ENCODE peak calls at places on chromosomes 7 and 10, in seven cellular contexts. One of them, this sample, is unnamed.

GRCh38 chr10:970311-971149 is 17.7 kb upstream of the GTPBP4 start:
- DNase-seq in GM23248: peak; percentile 66
- DNase-seq in HCT116: no peak
- DNase-seq in OCI-LY7: no peak
- DNase-seq in H1: no peak
- DNase-seq in Karpas-422: no peak
- DNase-seq in fibroblast of lung: peak; percentile 28
- DNase-seq in this sample: no peak

GRCh38 chr10:16853201-16853600 is 36.0 kb upstream of the RSU1 start:
- DNase-seq in GM23248: peak; percentile 47
- DNase-seq in HCT116: peak; percentile 15
- DNase-seq in OCI-LY7: no peak
- DNase-seq in H1: no peak
- DNase-seq in Karpas-422: no peak
- DNase-seq in fibroblast of lung: peak; percentile 79
- DNase-seq in this sample: no peak

GRCh38 chr10:1933215-1933614 is 195.9 kb upstream of the ADARB2 start:
- DNase-seq in GM23248: no peak
- DNase-seq in HCT116: no peak
- DNase-seq in OCI-LY7: no peak
- DNase-seq in H1: no peak
- DNase-seq in Karpas-422: no peak
- DNase-seq in fibroblast of lung: no peak
- DNase-seq in this sample: no peak

GRCh38 chr7:2037301-2037804 is 195.4 kb downstream of the MAD1L1 start:
- DNase-seq in GM23248: no peak
- DNase-seq in HCT116: no peak
- DNase-seq in OCI-LY7: no peak
- DNase-seq in H1: no peak
- DNase-seq in Karpas-422: no peak
- DNase-seq in fibroblast of lung: no peak
- DNase-seq in this sample: no peak

GRCh38 chr10:36066850-36067249 is 424.8 kb upstream of the FZD8 start:
- DNase-seq in GM23248: no peak
- DNase-seq in HCT116: no peak
- DNase-seq in OCI-LY7: peak; percentile 2
- DNase-seq in H1: no peak
- DNase-seq in Karpas-422: no peak
- DNase-seq in fibroblast of lung: no peak
- DNase-seq in this sample: no peak

GRCh38 chr10:132371641-132372081 is 25.3 kb upstream of the PWWP2B start:
- DNase-seq in GM23248: peak; percentile 20
- DNase-seq in HCT116: peak; percentile 15
- DNase-seq in OCI-LY7: peak; percentile 28
- DNase-seq in H1: peak; percentile 66
- DNase-seq in Karpas-422: peak; percentile 74
- DNase-seq in fibroblast of lung: no peak
- DNase-seq in this sample: no peak

GRCh38 chr7:2273866-2274265 is 31.8 kb downstream of the NUDT1 start:
- DNase-seq in GM23248: no peak
- DNase-seq in HCT116: no peak
- DNase-seq in OCI-LY7: no peak
- DNase-seq in H1: no peak
- DNase-seq in Karpas-422: no peak
- DNase-seq in fibroblast of lung: no peak
- DNase-seq in this sample: no peak

GRCh38 chr7:135920478-135920877 is 56.7 kb downstream of the MTPN start:
- DNase-seq in GM23248: no peak
- DNase-seq in HCT116: no peak
- DNase-seq in OCI-LY7: no peak
- DNase-seq in H1: no peak
- DNase-seq in Karpas-422: no peak
- DNase-seq in fibroblast of lung: no peak
- DNase-seq in this sample: no peak

GRCh38 chr10:17506390-17506789 is 52.0 kb upstream of the ST8SIA6 start:
- DNase-seq in GM23248: no peak
- DNase-seq in HCT116: no peak
- DNase-seq in OCI-LY7: no peak
- DNase-seq in H1: no peak
- DNase-seq in Karpas-422: no peak
- DNase-seq in fibroblast of lung: no peak
- DNase-seq in this sample: no peak

GRCh38 chr10:75404335-75405200 is 3.0 kb upstream of the ZNF503 start:
- DNase-seq in GM23248: no peak
- DNase-seq in HCT116: no peak
- DNase-seq in OCI-LY7: no peak
- DNase-seq in H1: peak; percentile 65
- DNase-seq in Karpas-422: no peak
- DNase-seq in fibroblast of lung: no peak
- DNase-seq in this sample: no peak

GRCh38 chr7:40147371-40148246 is 12.8 kb downstream of the SUGCT start:
- DNase-seq in GM23248: no peak
- DNase-seq in HCT116: no peak
- DNase-seq in OCI-LY7: no peak
- DNase-seq in H1: peak; percentile 64
- DNase-seq in Karpas-422: peak; percentile 26
- DNase-seq in fibroblast of lung: no peak
- DNase-seq in this sample: no peak

GRCh38 chr7:81074406-81074805 is 155.6 kb upstream of the SEMA3C start:
- DNase-seq in GM23248: no peak
- DNase-seq in HCT116: no peak
- DNase-seq in OCI-LY7: no peak
- DNase-seq in H1: no peak
- DNase-seq in Karpas-422: no peak
- DNase-seq in fibroblast of lung: no peak
- DNase-seq in this sample: no peak
- H2AFZ ChIP-seq in GM23248: no peak overlapping the region
- H2AFZ ChIP-seq in HCT116: peak overlapping the region; percentile 59
- H2AFZ ChIP-seq in OCI-LY7: no peak overlapping the region
- H2AFZ ChIP-seq in H1: no peak overlapping the region
- H2AFZ ChIP-seq in Karpas-422: no peak overlapping the region
- H2AFZ ChIP-seq in fibroblast of lung: no peak overlapping the region
- H2AFZ ChIP-seq in this sample: no peak overlapping the region

DNA sequence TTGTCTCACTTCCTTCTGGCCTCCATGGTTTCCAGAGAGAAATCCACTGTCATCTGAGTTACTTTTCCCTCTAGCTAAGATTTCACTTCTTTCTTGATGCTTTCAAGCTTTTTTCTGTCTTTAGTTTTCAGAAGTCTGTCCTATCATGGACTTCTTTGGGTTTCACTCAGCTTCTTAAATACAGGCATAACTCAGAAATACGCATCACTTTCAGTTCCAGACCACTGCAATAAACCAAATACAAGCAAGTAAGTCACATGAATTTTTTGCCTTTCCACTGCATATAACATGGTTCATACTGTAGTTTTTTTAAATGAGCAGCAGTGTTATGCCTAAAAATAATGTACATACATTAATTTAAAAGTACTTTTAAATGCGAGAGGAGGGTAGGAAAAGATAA is 48.7 kb downstream of the STK17A start:
- DNase-seq in GM23248: no peak
- DNase-seq in HCT116: no peak
- DNase-seq in OCI-LY7: no peak
- DNase-seq in H1: no peak
- DNase-seq in Karpas-422: no peak
- DNase-seq in fibroblast of lung: no peak
- DNase-seq in this sample: no peak
- H2AFZ ChIP-seq in GM23248: no peak overlapping the region
- H2AFZ ChIP-seq in HCT116: no peak overlapping the region
- H2AFZ ChIP-seq in OCI-LY7: no peak overlapping the region
- H2AFZ ChIP-seq in H1: no peak overlapping the region
- H2AFZ ChIP-seq in Karpas-422: no peak overlapping the region
- H2AFZ ChIP-seq in fibroblast of lung: no peak overlapping the region
- H2AFZ ChIP-seq in this sample: no peak overlapping the region

GRCh38 chr10:114458955-114459354 is 54.7 kb upstream of the AFAP1L2 start:
- DNase-seq in GM23248: peak; percentile 24
- DNase-seq in HCT116: peak; percentile 33
- DNase-seq in OCI-LY7: peak; percentile 24
- DNase-seq in H1: peak; percentile 82
- DNase-seq in Karpas-422: peak; percentile 63
- DNase-seq in fibroblast of lung: peak; percentile 42
- DNase-seq in this sample: no peak
- H2AFZ ChIP-seq in GM23248: no peak overlapping the region
- H2AFZ ChIP-seq in HCT116: no peak overlapping the region
- H2AFZ ChIP-seq in OCI-LY7: no peak overlapping the region
- H2AFZ ChIP-seq in H1: no peak overlapping the region
- H2AFZ ChIP-seq in Karpas-422: no peak overlapping the region
- H2AFZ ChIP-seq in fibroblast of lung: no peak overlapping the region
- H2AFZ ChIP-seq in this sample: no peak overlapping the region

GRCh38 chr10:43878386-43878785 is 229.7 kb upstream of the ZNF32 start:
- DNase-seq in GM23248: peak; percentile 83
- DNase-seq in HCT116: no peak
- DNase-seq in OCI-LY7: no peak
- DNase-seq in H1: peak; percentile 19
- DNase-seq in Karpas-422: no peak
- DNase-seq in fibroblast of lung: no peak
- DNase-seq in this sample: no peak
- H2AFZ ChIP-seq in GM23248: peak overlapping the region; percentile 70
- H2AFZ ChIP-seq in HCT116: no peak overlapping the region
- H2AFZ ChIP-seq in OCI-LY7: no peak overlapping the region
- H2AFZ ChIP-seq in H1: no peak overlapping the region
- H2AFZ ChIP-seq in Karpas-422: no peak overlapping the region
- H2AFZ ChIP-seq in fibroblast of lung: peak overlapping the region; percentile 63
- H2AFZ ChIP-seq in this sample: no peak overlapping the region

GRCh38 chr10:68212721-68213352 is 19.1 kb downstream of the ATOH7 start:
- DNase-seq in GM23248: peak; percentile 61
- DNase-seq in HCT116: no peak
- DNase-seq in OCI-LY7: peak; percentile 67
- DNase-seq in H1: no peak
- DNase-seq in Karpas-422: peak; percentile 67
- DNase-seq in fibroblast of lung: peak; percentile 69
- DNase-seq in this sample: no peak

GRCh38 chr10:68208424-68209042 is 23.4 kb downstream of the ATOH7 start:
- DNase-seq in GM23248: peak; percentile 81
- DNase-seq in HCT116: peak; percentile 81
- DNase-seq in OCI-LY7: peak; percentile 70
- DNase-seq in H1: peak; percentile 79
- DNase-seq in Karpas-422: peak; percentile 71
- DNase-seq in fibroblast of lung: peak; percentile 81
- DNase-seq in this sample: peak; percentile 25

GRCh38 chr10:68211635-68212034 is 20.3 kb downstream of the ATOH7 start:
- DNase-seq in GM23248: no peak
- DNase-seq in HCT116: no peak
- DNase-seq in OCI-LY7: no peak
- DNase-seq in H1: no peak
- DNase-seq in Karpas-422: no peak
- DNase-seq in fibroblast of lung: no peak
- DNase-seq in this sample: no peak
- H2AFZ ChIP-seq in GM23248: no peak overlapping the region
- H2AFZ ChIP-seq in HCT116: no peak overlapping the region
- H2AFZ ChIP-seq in OCI-LY7: no peak overlapping the region
- H2AFZ ChIP-seq in H1: no peak overlapping the region
- H2AFZ ChIP-seq in Karpas-422: no peak overlapping the region
- H2AFZ ChIP-seq in fibroblast of lung: no peak overlapping the region
- H2AFZ ChIP-seq in this sample: no peak overlapping the region

GRCh38 chr7:128915271-128915819 is 4.8 kb upstream of the KCP start:
- DNase-seq in GM23248: no peak
- DNase-seq in HCT116: no peak
- DNase-seq in OCI-LY7: no peak
- DNase-seq in H1: peak; percentile 55
- DNase-seq in Karpas-422: no peak
- DNase-seq in fibroblast of lung: no peak
- DNase-seq in this sample: no peak
- H2AFZ ChIP-seq in GM23248: no peak overlapping the region
- H2AFZ ChIP-seq in HCT116: no peak overlapping the region
- H2AFZ ChIP-seq in OCI-LY7: no peak overlapping the region
- H2AFZ ChIP-seq in H1: peak overlapping the region; percentile 31
- H2AFZ ChIP-seq in Karpas-422: no peak overlapping the region
- H2AFZ ChIP-seq in fibroblast of lung: no peak overlapping the region
- H2AFZ ChIP-seq in this sample: no peak overlapping the region

This sample was measured in keratinocyte.